ENCODE peak calls at places on chromosomes 3 and 15, in four cellular contexts. One of them, this sample, is unnamed.
A peak's percentile ranks its signal among the peaks of the same experiment; 100 is the strongest.

GRCh38 chr3:123636431-123636841 is 51.6 kb upstream of the HACD2 start:
- DNase-seq in neural crest cell: peak; percentile 45
- DNase-seq in lower lobe of right lung: no peak
- DNase-seq in AG04449: no peak
- DNase-seq in this sample: peak; percentile 51

GRCh38 chr3:56822501-56822900 is 20.8 kb upstream of the ARHGEF3 start:
- DNase-seq in neural crest cell: no peak
- DNase-seq in lower lobe of right lung: no peak
- DNase-seq in AG04449: no peak
- DNase-seq in this sample: no peak

GRCh38 chr3:129616713-129617112 is 10.2 kb upstream of the PLXND1 start:
- DNase-seq in neural crest cell: no peak
- DNase-seq in lower lobe of right lung: peak; percentile 53
- DNase-seq in AG04449: no peak
- DNase-seq in this sample: no peak

GRCh38 chr3:166837535-166837934 is 542.6 kb downstream of the ZBBX start:
- DNase-seq in neural crest cell: peak; percentile 3
- DNase-seq in lower lobe of right lung: no peak
- DNase-seq in AG04449: no peak
- DNase-seq in this sample: no peak

GRCh38 chr3:115227461-115227860 is 80.4 kb upstream of the ZBTB20 start:
- DNase-seq in neural crest cell: no peak
- DNase-seq in lower lobe of right lung: no peak
- DNase-seq in AG04449: no peak
- DNase-seq in this sample: no peak

GRCh38 chr3:133742351-133743091 is 3.7 kb upstream of the TF start:
- DNase-seq in neural crest cell: no peak
- DNase-seq in lower lobe of right lung: no peak
- DNase-seq in AG04449: no peak
- DNase-seq in this sample: no peak

GRCh38 chr3:38461086-38461390 is 7.3 kb downstream of the ACVR2B start:
- DNase-seq in neural crest cell: no peak
- DNase-seq in lower lobe of right lung: no peak
- DNase-seq in AG04449: no peak
- DNase-seq in this sample: no peak

GRCh38 chr3:40086890-40087884 is 222.3 kb upstream of the EIF1B start:
- DNase-seq in neural crest cell: no peak
- DNase-seq in lower lobe of right lung: no peak
- DNase-seq in AG04449: no peak
- DNase-seq in this sample: no peak

GRCh38 chr15:79933245-79933644 is 36.4 kb upstream of the MTHFS start:
- DNase-seq in neural crest cell: no peak
- DNase-seq in lower lobe of right lung: no peak
- DNase-seq in AG04449: no peak
- DNase-seq in this sample: no peak

GRCh38 chr3:168495932-168496331 is 400.2 kb upstream of the GOLIM4 start:
- DNase-seq in neural crest cell: no peak
- DNase-seq in lower lobe of right lung: no peak
- DNase-seq in AG04449: no peak
- DNase-seq in this sample: no peak

GRCh38 chr15:37117030-37117429 is 16.7 kb upstream of the MEIS2 start:
- DNase-seq in neural crest cell: no peak
- DNase-seq in lower lobe of right lung: no peak
- DNase-seq in AG04449: no peak
- DNase-seq in this sample: no peak

GRCh38 chr3:126476166-126476975 is 680 bp upstream of the ZXDC start:
- DNase-seq in neural crest cell: peak; percentile 50
- DNase-seq in lower lobe of right lung: peak; percentile 83
- DNase-seq in AG04449: no peak
- DNase-seq in this sample: no peak

GRCh38 chr15:96330450-96331140 is at the start of gene NR2F2:
- DNase-seq in neural crest cell: peak; percentile 88
- DNase-seq in lower lobe of right lung: peak; percentile 97
- DNase-seq in AG04449: peak; percentile 94
- DNase-seq in this sample: peak; percentile 91

GRCh38 chr3:39499651-39500273 is 32.3 kb downstream of the MOBP start:
- DNase-seq in neural crest cell: no peak
- DNase-seq in lower lobe of right lung: no peak
- DNase-seq in AG04449: no peak
- DNase-seq in this sample: no peak

GRCh38 chr15:68154923-68155559 is 50.1 kb downstream of the CALML4 start:
- DNase-seq in neural crest cell: peak; percentile 43
- DNase-seq in lower lobe of right lung: no peak
- DNase-seq in AG04449: no peak
- DNase-seq in this sample: peak; percentile 24

GRCh38 chr15:69049976-69050375 is 35.5 kb downstream of the NOX5 start:
- DNase-seq in neural crest cell: no peak
- DNase-seq in lower lobe of right lung: no peak
- DNase-seq in AG04449: no peak
- DNase-seq in this sample: no peak

GRCh38 chr3:23253214-23253613 is 50.1 kb downstream of the UBE2E2 start:
- DNase-seq in neural crest cell: no peak
- DNase-seq in lower lobe of right lung: no peak
- DNase-seq in AG04449: no peak
- DNase-seq in this sample: no peak

GRCh38 chr3:27713435-27713880 is 8.7 kb downstream of the EOMES start:
- DNase-seq in neural crest cell: no peak
- DNase-seq in lower lobe of right lung: no peak
- DNase-seq in AG04449: no peak
- DNase-seq in this sample: no peak

GRCh38 chr3:137764001-137764433 is at the start of gene SOX14:
- DNase-seq in neural crest cell: no peak
- DNase-seq in lower lobe of right lung: peak; percentile 72
- DNase-seq in AG04449: no peak
- DNase-seq in this sample: peak; percentile 21

GRCh38 chr3:25424238-25425013 is 3.6 kb upstream of the RARB start:
- DNase-seq in neural crest cell: no peak
- DNase-seq in lower lobe of right lung: no peak
- DNase-seq in AG04449: no peak
- DNase-seq in this sample: no peak

GRCh38 chr3:64417816-64418215 is 192.6 kb upstream of the PRICKLE2 start:
- DNase-seq in neural crest cell: peak; percentile 18
- DNase-seq in lower lobe of right lung: no peak
- DNase-seq in AG04449: no peak
- DNase-seq in this sample: no peak

GRCh38 chr3:66014056-66014455 is 24.7 kb downstream of the MAGI1 start:
- DNase-seq in neural crest cell: no peak
- DNase-seq in lower lobe of right lung: no peak
- DNase-seq in AG04449: no peak
- DNase-seq in this sample: no peak

GRCh38 chr3:55333041-55333440 is 154.1 kb downstream of the WNT5A start:
- DNase-seq in neural crest cell: no peak
- DNase-seq in lower lobe of right lung: no peak
- DNase-seq in AG04449: no peak
- DNase-seq in this sample: no peak

GRCh38 chr3:196246612-196247308 is 30.4 kb downstream of the SLC51A start:
- DNase-seq in neural crest cell: no peak
- DNase-seq in lower lobe of right lung: no peak
- DNase-seq in AG04449: no peak
- DNase-seq in this sample: no peak

GRCh38 chr3:136838641-136839555 is 20.0 kb downstream of the SLC35G2 start:
- DNase-seq in neural crest cell: no peak
- DNase-seq in lower lobe of right lung: no peak
- DNase-seq in AG04449: no peak
- DNase-seq in this sample: no peak

GRCh38 chr15:63135804-63136203 is 14.1 kb downstream of the LACTB start:
- DNase-seq in neural crest cell: no peak
- DNase-seq in lower lobe of right lung: no peak
- DNase-seq in AG04449: peak; percentile 62
- DNase-seq in this sample: no peak

GRCh38 chr3:136667081-136667480 is 85.1 kb downstream of the STAG1 start:
- DNase-seq in neural crest cell: no peak
- DNase-seq in lower lobe of right lung: no peak
- DNase-seq in AG04449: no peak
- DNase-seq in this sample: no peak

GRCh38 chr3:58358092-58358491 is 25.4 kb downstream of the PXK start:
- DNase-seq in neural crest cell: no peak
- DNase-seq in lower lobe of right lung: no peak
- DNase-seq in AG04449: no peak
- DNase-seq in this sample: no peak

GRCh38 chr15:69279636-69280035 is 19.1 kb upstream of the PAQR5 start:
- DNase-seq in neural crest cell: no peak
- DNase-seq in lower lobe of right lung: no peak
- DNase-seq in AG04449: no peak
- DNase-seq in this sample: no peak

GRCh38 chr3:126836220-126836860 is 132.3 kb downstream of the CHCHD6 start:
- DNase-seq in neural crest cell: no peak
- DNase-seq in lower lobe of right lung: no peak
- DNase-seq in AG04449: no peak
- DNase-seq in this sample: no peak

GRCh38 chr15:78878356-78878755 is 5.7 kb downstream of the MORF4L1 start:
- DNase-seq in neural crest cell: no peak
- DNase-seq in lower lobe of right lung: no peak
- DNase-seq in AG04449: no peak
- DNase-seq in this sample: no peak

GRCh38 chr3:185175370-185175987 is 22.6 kb upstream of the C3orf70 start:
- DNase-seq in neural crest cell: peak; percentile 51
- DNase-seq in lower lobe of right lung: peak; percentile 47
- DNase-seq in AG04449: no peak
- DNase-seq in this sample: peak; percentile 86

GRCh38 chr3:149020196-149020838 is 29.0 kb downstream of the GYG1 start:
- DNase-seq in neural crest cell: no peak
- DNase-seq in lower lobe of right lung: no peak
- DNase-seq in AG04449: no peak
- DNase-seq in this sample: no peak

GRCh38 chr3:38163117-38163870 is 2.0 kb upstream of the OXSR1 start:
- DNase-seq in neural crest cell: no peak
- DNase-seq in lower lobe of right lung: no peak
- DNase-seq in AG04449: no peak
- DNase-seq in this sample: no peak

GRCh38 chr3:66480666-66481065 is 20.2 kb downstream of the LRIG1 start:
- DNase-seq in neural crest cell: no peak
- DNase-seq in lower lobe of right lung: no peak
- DNase-seq in AG04449: no peak
- DNase-seq in this sample: no peak

GRCh38 chr15:20348291-20348899 is 193.2 kb downstream of the GOLGA6L6 start:
- DNase-seq in neural crest cell: no peak
- DNase-seq in lower lobe of right lung: no peak
- DNase-seq in AG04449: no peak
- DNase-seq in this sample: no peak

GRCh38 chr3:194439915-194440550 is 41.0 kb upstream of the GP5 start:
- DNase-seq in neural crest cell: no peak
- DNase-seq in lower lobe of right lung: no peak
- DNase-seq in AG04449: no peak
- DNase-seq in this sample: no peak

GRCh38 chr3:14602006-14602803 is 49.4 kb upstream of the CCDC174 start:
- DNase-seq in neural crest cell: no peak
- DNase-seq in lower lobe of right lung: no peak
- DNase-seq in AG04449: no peak
- DNase-seq in this sample: no peak
- TF ChIP-seq CTCF in neural crest cell: peak; percentile 59
- TF ChIP-seq CTCF in lower lobe of right lung: no peak
- TF ChIP-seq CTCF in AG04449: peak; percentile 18
- TF ChIP-seq CTCF in this sample: peak; percentile 28

DNA sequence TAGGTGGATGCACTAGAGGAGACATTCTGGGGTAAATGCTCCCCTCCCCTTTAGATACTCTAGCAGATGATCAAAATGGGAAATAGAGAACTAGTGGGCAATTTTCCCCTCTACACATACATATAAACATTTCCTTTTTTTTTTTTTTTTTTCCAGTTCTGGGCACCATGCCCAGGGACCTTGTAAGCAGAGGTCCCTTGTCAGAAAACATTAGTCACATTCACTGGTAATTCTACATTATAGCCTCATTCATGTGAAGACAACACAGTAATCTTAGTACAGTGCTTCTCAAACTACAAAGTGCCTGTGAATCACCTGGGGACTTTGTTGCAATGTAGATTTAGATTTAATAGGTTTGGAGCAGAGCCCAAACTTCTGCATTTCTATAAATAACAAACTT is 60.0 kb upstream of the ACTC1 start:
- DNase-seq in neural crest cell: no peak
- DNase-seq in lower lobe of right lung: no peak
- DNase-seq in AG04449: no peak
- DNase-seq in this sample: no peak
- TF ChIP-seq CTCF in neural crest cell: no peak
- TF ChIP-seq CTCF in lower lobe of right lung: no peak
- TF ChIP-seq CTCF in AG04449: no peak
- TF ChIP-seq CTCF in this sample: no peak

GRCh38 chr15:25345943-25346342 is 92.9 kb downstream of the UBE3A start:
- DNase-seq in neural crest cell: no peak
- DNase-seq in lower lobe of right lung: no peak
- DNase-seq in AG04449: no peak
- DNase-seq in this sample: peak; percentile 40
- TF ChIP-seq CTCF in neural crest cell: no peak
- TF ChIP-seq CTCF in lower lobe of right lung: no peak
- TF ChIP-seq CTCF in AG04449: peak; percentile 21
- TF ChIP-seq CTCF in this sample: no peak

DNA sequence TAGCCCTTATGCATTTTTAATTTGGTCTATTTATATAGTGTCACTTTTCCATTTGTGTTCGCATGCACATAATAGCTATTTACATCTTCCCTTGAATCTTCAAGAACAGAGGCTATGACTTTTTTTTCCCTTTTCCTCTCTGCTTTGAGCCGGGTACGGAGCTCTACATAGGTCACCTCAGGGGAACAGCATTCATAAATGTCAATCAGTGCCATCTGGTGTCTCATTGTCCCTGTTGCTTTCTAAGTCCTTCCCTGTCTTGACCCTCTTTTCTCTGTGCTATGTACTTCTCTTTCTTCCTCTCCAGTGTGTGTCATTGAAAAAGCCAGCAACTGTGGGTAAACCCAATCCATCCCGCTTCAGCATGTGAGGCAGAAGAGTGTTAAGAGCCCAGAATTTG is 26.6 kb upstream of the ACTC1 start:
- DNase-seq in neural crest cell: no peak
- DNase-seq in lower lobe of right lung: no peak
- DNase-seq in AG04449: no peak
- DNase-seq in this sample: no peak
- TF ChIP-seq CTCF in neural crest cell: no peak
- TF ChIP-seq CTCF in lower lobe of right lung: no peak
- TF ChIP-seq CTCF in AG04449: no peak
- TF ChIP-seq CTCF in this sample: no peak

GRCh38 chr3:98798820-98799219 is 35.7 kb downstream of the ST3GAL6 start:
- DNase-seq in neural crest cell: no peak
- DNase-seq in lower lobe of right lung: no peak
- DNase-seq in AG04449: no peak
- DNase-seq in this sample: no peak
- TF ChIP-seq CTCF in neural crest cell: no peak
- TF ChIP-seq CTCF in lower lobe of right lung: no peak
- TF ChIP-seq CTCF in AG04449: no peak
- TF ChIP-seq CTCF in this sample: no peak

GRCh38 chr3:180646187-180646790 is 33.0 kb downstream of the CCDC39 start:
- DNase-seq in neural crest cell: no peak
- DNase-seq in lower lobe of right lung: no peak
- DNase-seq in AG04449: no peak
- DNase-seq in this sample: no peak
- TF ChIP-seq CTCF in neural crest cell: peak; percentile 55
- TF ChIP-seq CTCF in lower lobe of right lung: no peak
- TF ChIP-seq CTCF in AG04449: no peak
- TF ChIP-seq CTCF in this sample: peak; percentile 67

DNA sequence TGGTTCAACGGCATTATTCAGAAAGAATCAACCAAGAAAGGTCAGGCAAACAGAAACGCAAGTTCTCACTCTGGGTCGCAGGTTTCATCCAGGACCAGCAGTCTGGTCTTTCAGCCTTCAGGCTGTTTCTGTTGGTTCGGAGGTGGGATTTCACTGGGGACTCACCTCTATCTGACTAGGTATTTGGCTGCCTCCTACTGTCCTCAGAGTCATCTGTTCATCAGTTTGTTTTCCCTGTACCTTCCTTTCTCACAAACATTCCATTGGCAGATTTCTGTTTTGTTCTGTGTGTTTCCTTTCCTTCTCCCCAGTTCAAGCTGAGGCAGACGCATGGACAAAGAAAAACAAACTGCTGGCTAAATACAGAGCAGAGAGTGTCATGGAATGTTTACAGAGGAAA is 1046.6 kb upstream of the CFAP20DC start:
- DNase-seq in neural crest cell: no peak
- DNase-seq in lower lobe of right lung: no peak
- DNase-seq in AG04449: no peak
- DNase-seq in this sample: no peak
- TF ChIP-seq CTCF in neural crest cell: no peak
- TF ChIP-seq CTCF in lower lobe of right lung: no peak
- TF ChIP-seq CTCF in AG04449: no peak
- TF ChIP-seq CTCF in this sample: no peak